ENCODE peak calls at places on chromosomes 13 and 19, in eight cellular contexts. Q is activated T-helper 1 cell treated with anti-CD3 and anti-CD28 coated beads, Interleukin-12 subunit alpha, Interleukin-12 subunit beta, Interleukin-2, Interleukin-4 antibody, amounts not matched to agents 30 ng/mL and 10 ng/mL and 1 ng/mL, durations not matched to agents 14 hours and 24 hours and 36 hours; K is brain pericyte; R is T-helper 1 cell; J is activated T-cell treated with anti-CD3 and anti-CD28 coated beads, Interleukin-2, amount 50 U/mL, for 48 hours; I is brain microvascular endothelial cell; Z is Calu3; B is T-helper 2 cell. C is an unnamed sample.

GRCh38 chr19:51368366-51369282 is at the start of gene CLDND2:
- DNase-seq in I (no peak), Q (no peak), Z (no peak), K (no peak), J (peak), B (no peak), R (no peak), C (no peak)

GRCh38 chr19:30062331-30063183 is 120.5 kb downstream of the URI1 start:
- DNase-seq in Z (no peak), Q (no peak), I (no peak), J (no peak), K (no peak), R (no peak), B (no peak), C (no peak)

GRCh38 chr19:46990998-46991676 is 28.5 kb upstream of the NPAS1 start:
- DNase-seq in Z (peak), I (peak), B (peak), K (peak), J (peak), R (peak), Q (peak), C (peak)

GRCh38 chr13:112879283-112879833 is 89.7 kb upstream of the MCF2L start:
- DNase-seq in B (no peak), R (no peak), J (no peak), I (no peak), Z (no peak), Q (no peak), K (no peak), C (no peak)

GRCh38 chr13:95382906-95383305 is 81.7 kb upstream of the ABCC4 start:
- DNase-seq in K (no peak), I (no peak), J (no peak), B (no peak), Z (no peak), Q (no peak), R (no peak), C (no peak)

GRCh38 chr13:42001580-42001979 is 40.7 kb upstream of the VWA8 start:
- DNase-seq in Q (no peak), J (no peak), Z (peak), B (no peak), R (no peak), K (no peak), I (peak), C (no peak)

GRCh38 chr19:36110487-36111199 is at the start of gene OVOL3:
- DNase-seq in J (no peak), B (no peak), R (no peak), I (no peak), K (no peak), Q (no peak), Z (no peak), C (no peak)

GRCh38 chr19:1106841-1107654 is 3.3 kb downstream of the GPX4 start:
- DNase-seq in I (no peak), K (no peak), R (no peak), J (no peak), Q (no peak), B (no peak), Z (peak), C (no peak)

GRCh38 chr13:79525458-79525857 is 44.5 kb downstream of the NDFIP2 start:
- DNase-seq in J (no peak), I (peak), K (no peak), B (no peak), Q (no peak), Z (no peak), R (peak), C (no peak)

GRCh38 chr13:30142502-30143211 is 164.7 kb downstream of the KATNAL1 start:
- DNase-seq in J (peak), Q (peak), Z (peak), K (peak), B (no peak), I (peak), R (peak), C (peak)

GRCh38 chr13:38697197-38697596 is 10.3 kb downstream of the FREM2 start:
- DNase-seq in B (no peak), K (no peak), Z (no peak), R (no peak), Q (no peak), J (no peak), I (no peak), C (no peak)

GRCh38 chr19:45919678-45920077 is 5.1 kb upstream of the NANOS2 start:
- DNase-seq in R (no peak), J (no peak), Z (no peak), Q (no peak), I (no peak), B (no peak), K (no peak), C (no peak)

GRCh38 chr13:22220186-22221160 is 549.6 kb downstream of the FGF9 start:
- DNase-seq in I (no peak), R (no peak), Z (no peak), K (no peak), B (no peak), Q (no peak), J (no peak), C (no peak)

GRCh38 chr13:105087941-105088340 is 1447.5 kb downstream of the EFNB2 start:
- DNase-seq in I (no peak), Z (no peak), J (no peak), R (no peak), K (no peak), B (no peak), Q (no peak), C (no peak)

GRCh38 chr13:80436571-80437169 is 95.7 kb upstream of the SPRY2 start:
- DNase-seq in K (no peak), Z (no peak), J (no peak), R (no peak), I (no peak), B (no peak), Q (no peak), C (no peak)

GRCh38 chr13:59099182-59099950 is 1064.4 kb downstream of the DIAPH3 start:
- DNase-seq in Q (no peak), I (peak), R (no peak), K (peak), B (no peak), J (no peak), Z (no peak), C (no peak)

GRCh38 chr13:110388141-110388943 is 81.3 kb downstream of the COL4A2 start:
- DNase-seq in Z (no peak), Q (no peak), J (no peak), B (no peak), I (peak), R (no peak), K (no peak), C (no peak)

GRCh38 chr19:46659151-46660007 is 1.6 kb downstream of the DACT3 start:
- DNase-seq in K (no peak), Q (no peak), R (no peak), Z (no peak), B (no peak), J (no peak), I (no peak), C (no peak)

GRCh38 chr13:113567681-113568080 is 16.9 kb upstream of the TFDP1 start:
- DNase-seq in K (no peak), I (no peak), Z (no peak), Q (no peak), J (no peak), R (no peak), B (no peak), C (no peak)

GRCh38 chr13:50224534-50224933 is 209.3 kb downstream of the KCNRG start:
- DNase-seq in R (peak), K (no peak), Z (no peak), Q (no peak), J (no peak), B (no peak), I (peak), C (no peak)

GRCh38 chr19:2841858-2842574 is 741 bp downstream of the ZNF555 start:
- DNase-seq in B (no peak), Z (no peak), I (no peak), J (peak), K (no peak), Q (no peak), R (no peak), C (no peak)

GRCh38 chr13:41548031-41548430 is 90.7 kb downstream of the RGCC start:
- DNase-seq in R (no peak), B (no peak), Q (no peak), K (no peak), Z (no peak), J (no peak), I (no peak), C (no peak)

GRCh38 chr13:77915676-77916075 is 3.0 kb downstream of the EDNRB start:
- DNase-seq in K (no peak), Q (no peak), R (no peak), I (no peak), Z (no peak), B (no peak), J (no peak), C (no peak)

GRCh38 chr13:21242236-21242635 is 65.8 kb downstream of the MRPL57 start:
- DNase-seq in Q (no peak), K (no peak), J (no peak), I (no peak), R (no peak), B (no peak), Z (no peak), C (no peak)

GRCh38 chr13:30307194-30307965 is at the start of gene KATNAL1:
- DNase-seq in J (peak), Z (peak), Q (peak), R (peak), B (peak), K (no peak), I (peak), C (peak)

GRCh38 chr13:98346904-98347636 is 170.0 kb upstream of the RNF113B start:
- DNase-seq in I (no peak), B (no peak), Z (no peak), R (no peak), K (no peak), J (no peak), Q (no peak), C (no peak)

GRCh38 chr13:106381083-106381482 is 154.4 kb downstream of the EFNB2 start:
- DNase-seq in Z (no peak), I (peak), K (no peak), B (no peak), Q (no peak), J (no peak), R (no peak), C (no peak)

GRCh38 chr13:79549355-79550106 is 68.6 kb downstream of the NDFIP2 start:
- DNase-seq in R (no peak), I (no peak), B (no peak), Z (no peak), J (no peak), K (no peak), Q (no peak), C (no peak)

GRCh38 chr19:49417090-49417489 is 6.2 kb downstream of the PTH2 start:
- DNase-seq in K (no peak), Q (no peak), B (no peak), R (no peak), Z (no peak), J (no peak), I (no peak), C (no peak)

GRCh38 chr19:29526730-29527499 is 1.1 kb downstream of the VSTM2B start:
- DNase-seq in I (no peak), Z (no peak), K (no peak), J (peak), B (no peak), R (no peak), Q (no peak), C (no peak)

GRCh38 chr19:661427-662196 is 1.4 kb downstream of the RNF126 start:
- DNase-seq in Q (peak), Z (no peak), K (no peak), R (peak), B (peak), I (no peak), J (peak), C (no peak)

GRCh38 chr19:7905298-7905697 is 1.6 kb downstream of the MAP2K7 start:
- DNase-seq in R (no peak), J (no peak), I (no peak), B (no peak), Q (no peak), K (no peak), Z (no peak), C (no peak)

GRCh38 chr19:39752390-39752789 is 14.6 kb upstream of the CLC start:
- DNase-seq in J (no peak), I (no peak), R (no peak), K (no peak), Q (no peak), B (no peak), Z (no peak), C (no peak)

GRCh38 chr13:77544765-77545316 is 9.3 kb downstream of the SCEL start:
- DNase-seq in I (no peak), R (no peak), B (no peak), Z (no peak), Q (no peak), J (no peak), K (no peak), C (no peak)

GRCh38 chr13:113785051-113786010 is 26.3 kb downstream of the TMEM255B start:
- DNase-seq in Q (no peak), I (peak), R (no peak), Z (no peak), B (no peak), K (no peak), J (peak), C (peak)

GRCh38 chr19:4717191-4717965 is 6.3 kb downstream of the DPP9 start:
- DNase-seq in K (peak), R (no peak), B (no peak), I (peak), Q (no peak), Z (no peak), J (no peak), C (no peak)

GRCh38 chr13:44653261-44653660 is 77.1 kb upstream of the TSC22D1 start:
- DNase-seq in Z (no peak), Q (no peak), K (no peak), J (no peak), B (no peak), I (no peak), R (no peak), C (no peak)

C was measured in LoVo.